ENCODE peak calls at places on chromosomes 3 and 15, in six cellular contexts. X is A549, F is K562, R is GM12878, Z is NB4, Q is endothelial cell of umbilical vein. P is an unnamed sample.

GRCh38 chr15:69608661-69609060 is 156.0 kb downstream of the RPLP1 start:
- DNase-seq in X (no peak), F (no peak), R (no peak), Z (no peak), Q (no peak), P (no peak)

GRCh38 chr15:93102211-93102610 is 13.2 kb upstream of the RGMA start:
- DNase-seq in X (no peak), F (no peak), R (no peak), Z (peak; percentile 57), Q (no peak), P (no peak)

GRCh38 chr15:81809543-81809942 is 236.3 kb downstream of the MEX3B start:
- DNase-seq in X (peak; percentile 59), F (peak; percentile 26), R (no peak), Z (peak; percentile 70), Q (peak; percentile 15), P (peak; percentile 21)

GRCh38 chr3:169657351-169658124 is 6.0 kb downstream of the MECOM start:
- DNase-seq in X (no peak), F (no peak), R (no peak), Z (no peak), Q (peak; percentile 74), P (peak; percentile 5)

GRCh38 chr3:99084825-99085224 is 183.3 kb upstream of the DCBLD2 start:
- DNase-seq in X (no peak), F (no peak), R (no peak), Z (no peak), Q (no peak), P (no peak)

GRCh38 chr3:196055683-196056270 is 26.1 kb downstream of the TFRC start:
- DNase-seq in X (peak; percentile 8), F (no peak), R (no peak), Z (peak; percentile 96), Q (no peak), P (peak; percentile 89)

GRCh38 chr3:195909294-195909644 is 918 bp upstream of the TNK2 start:
- DNase-seq in X (no peak), F (no peak), R (no peak), Z (peak; percentile 78), Q (peak; percentile 28), P (no peak)

GRCh38 chr15:100687532-100688215 is 85.3 kb downstream of the ASB7 start:
- DNase-seq in X (no peak), F (no peak), R (no peak), Z (no peak), Q (no peak), P (no peak)

GRCh38 chr3:57949344-57949743 is 58.9 kb upstream of the FLNB start:
- DNase-seq in X (no peak), F (no peak), R (no peak), Z (no peak), Q (no peak), P (no peak)

GRCh38 chr3:58388550-58389061 is 45.0 kb downstream of the PDHB start:
- DNase-seq in X (no peak), F (no peak), R (no peak), Z (no peak), Q (peak; percentile 58), P (peak; percentile 16)

GRCh38 chr3:153073636-153074035 is 88.4 kb upstream of the RAP2B start:
- DNase-seq in X (no peak), F (no peak), R (no peak), Z (no peak), Q (no peak), P (no peak)

GRCh38 chr15:73936181-73936580 is 9.9 kb downstream of the LOXL1 start:
- DNase-seq in X (no peak), F (no peak), R (no peak), Z (peak; percentile 21), Q (no peak), P (no peak)

DNA sequence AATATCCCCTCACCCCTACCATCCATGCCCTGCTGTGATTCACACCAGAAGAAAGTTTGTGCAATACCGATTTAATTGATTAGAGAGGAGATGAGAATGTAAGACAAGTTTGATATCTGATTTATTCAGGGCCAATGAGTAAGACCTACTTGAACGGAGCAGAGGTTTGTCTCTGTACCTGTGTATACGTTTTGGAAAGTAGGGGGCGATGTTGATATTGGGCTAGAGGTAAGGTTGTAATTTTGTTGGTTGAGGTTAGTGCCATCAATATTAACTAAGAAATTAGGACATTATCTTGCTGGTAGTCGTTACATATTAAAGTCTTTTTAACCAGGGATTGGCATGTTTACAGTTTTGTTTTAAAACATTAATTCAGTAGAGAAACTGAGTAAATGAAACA is 20.5 kb downstream of the EAF2 start:
- DNase-seq in X (peak; percentile 34), F (no peak), R (no peak), Z (peak; percentile 51), Q (peak; percentile 8), P (peak; percentile 15)
- TF ChIP-seq MYC in X (no peak), F (no peak), R (no peak), Z (no peak), Q (no peak), P (no peak)

DNA sequence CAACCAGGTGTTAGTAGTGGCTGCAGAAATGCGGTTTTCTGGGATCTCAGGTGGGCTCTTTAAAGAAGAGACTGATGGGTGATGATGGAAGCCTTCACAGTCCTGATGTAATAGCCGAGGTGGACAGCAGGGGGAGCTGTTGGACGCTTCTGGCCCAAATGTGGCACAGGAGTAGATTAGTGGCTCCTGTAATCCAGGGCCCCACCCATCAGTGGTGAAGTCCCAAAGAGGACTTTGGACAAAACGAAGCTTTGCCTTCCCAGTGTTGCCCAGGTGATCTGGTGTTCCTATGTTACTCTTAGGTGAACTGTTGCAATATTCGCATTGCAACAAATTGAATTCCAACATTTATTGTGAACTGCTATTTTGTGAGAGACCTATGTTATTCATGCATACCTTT is 31.8 kb upstream of the MYZAP start:
- DNase-seq in X (peak; percentile 69), F (peak; percentile 73), R (no peak), Z (peak; percentile 58), Q (peak; percentile 68), P (peak; percentile 88)
- TF ChIP-seq MYC in X (no peak), F (no peak), R (no peak), Z (no peak), Q (no peak), P (no peak)

GRCh38 chr15:76201536-76202255 is 109.6 kb downstream of the ETFA start:
- DNase-seq in X (no peak), F (no peak), R (no peak), Z (no peak), Q (no peak), P (no peak)

GRCh38 chr15:76198456-76199105 is 112.7 kb downstream of the ETFA start:
- DNase-seq in X (no peak), F (no peak), R (no peak), Z (no peak), Q (no peak), P (no peak)

GRCh38 chr15:76199106-76200082 is 111.9 kb downstream of the ETFA start:
- DNase-seq in X (no peak), F (peak; percentile 34), R (no peak), Z (no peak), Q (no peak), P (no peak)

GRCh38 chr15:76200083-76200465 is 111.2 kb downstream of the ETFA start:
- DNase-seq in X (no peak), F (no peak), R (no peak), Z (no peak), Q (no peak), P (no peak)

DNA sequence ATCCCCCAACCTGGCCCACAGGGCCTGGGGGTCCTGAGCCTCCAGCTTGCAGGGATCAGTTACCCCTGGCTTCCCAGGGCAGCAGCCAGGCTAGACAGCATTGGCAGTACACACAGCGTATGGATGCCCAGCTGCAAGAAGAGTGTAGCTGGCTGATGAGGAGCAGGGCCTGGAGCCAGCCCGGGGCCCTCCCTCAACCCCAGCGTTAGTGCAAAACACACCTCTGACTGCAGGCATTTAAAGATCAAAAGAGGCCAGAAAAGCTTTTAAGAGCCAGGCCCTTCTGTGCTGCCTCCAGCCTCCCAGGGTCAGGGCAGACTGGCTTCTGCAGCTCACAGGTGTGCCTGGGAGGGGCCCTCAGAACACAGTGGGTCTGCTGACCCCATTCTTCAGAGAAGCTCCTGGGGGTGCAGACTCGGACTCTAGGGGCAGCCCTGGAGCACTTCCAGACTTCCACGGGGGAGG is 110.6 kb downstream of the ETFA start:
- DNase-seq in X (no peak), F (no peak), R (no peak), Z (no peak), Q (no peak), P (no peak)
- TF ChIP-seq MYC in X (no peak), F (no peak), R (no peak), Z (no peak), Q (no peak), P (no peak)

GRCh38 chr3:111848246-111848645 is 10.8 kb upstream of the PHLDB2 start:
- DNase-seq in X (no peak), F (no peak), R (no peak), Z (no peak), Q (no peak), P (no peak)

GRCh38 chr3:111848778-111849177 is 10.3 kb upstream of the PHLDB2 start:
- DNase-seq in X (no peak), F (no peak), R (no peak), Z (no peak), Q (no peak), P (no peak)

GRCh38 chr3:111850481-111850880 is 8.6 kb upstream of the PHLDB2 start:
- DNase-seq in X (peak; percentile 25), F (no peak), R (no peak), Z (no peak), Q (peak; percentile 69), P (no peak)

GRCh38 chr3:111845996-111846395 is 13.1 kb upstream of the PHLDB2 start:
- DNase-seq in X (no peak), F (no peak), R (no peak), Z (no peak), Q (peak; percentile 30), P (no peak)

GRCh38 chr3:111846717-111847116 is 12.3 kb upstream of the PHLDB2 start:
- DNase-seq in X (peak; percentile 54), F (no peak), R (no peak), Z (no peak), Q (peak; percentile 83), P (no peak)
- TF ChIP-seq MYC in X (no peak), F (no peak), R (no peak), Z (no peak), Q (no peak), P (no peak)

DNA sequence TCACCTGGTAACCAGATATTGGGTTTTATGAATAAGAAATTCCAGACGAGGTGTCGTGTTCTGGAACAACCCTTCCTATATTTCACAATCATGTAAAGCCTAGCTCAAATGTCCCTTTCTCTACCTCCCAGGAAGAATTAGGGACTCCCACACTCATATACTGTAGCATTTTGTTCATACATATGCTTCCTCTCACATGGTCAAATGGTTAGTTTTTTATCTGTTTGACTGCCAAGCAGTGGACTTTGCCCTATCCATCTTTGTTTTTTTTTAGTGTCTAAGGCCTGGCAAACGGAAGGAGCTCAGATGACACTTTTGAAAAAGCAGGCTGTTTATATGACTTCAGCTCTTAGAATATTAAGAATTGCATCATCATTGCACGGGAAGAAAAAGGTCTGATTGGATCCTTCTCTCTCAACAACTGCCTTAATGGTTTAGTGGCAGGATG is 326.7 kb upstream of the TBL1XR1 start:
- DNase-seq in X (peak; percentile 54), F (no peak), R (no peak), Z (no peak), Q (no peak), P (peak; percentile 88)
- TF ChIP-seq MYC in X (no peak), F (no peak), R (no peak), Z (no peak), Q (no peak), P (no peak)

DNA sequence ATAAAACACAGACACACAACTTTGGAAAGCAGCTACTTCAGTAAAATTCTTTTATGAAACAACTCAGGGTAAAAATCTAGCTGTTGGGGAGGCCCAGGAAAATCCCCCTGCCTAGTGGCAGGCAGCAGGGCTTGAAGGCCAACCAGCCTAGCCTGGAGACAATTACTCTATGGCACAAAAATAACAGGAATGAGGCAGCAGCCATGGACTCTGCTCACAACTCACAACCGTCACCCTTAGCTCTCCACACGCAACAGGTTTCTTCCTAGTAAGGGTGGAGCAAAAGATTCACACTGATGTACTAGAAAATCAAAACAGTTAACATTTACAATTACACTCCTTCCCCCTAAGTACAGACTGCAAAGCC is 538 bp upstream of the FBXL22 start:
- DNase-seq in X (no peak), F (no peak), R (no peak), Z (no peak), Q (no peak), P (peak; percentile 16)
- TF ChIP-seq MYC in X (no peak), F (no peak), R (no peak), Z (no peak), Q (no peak), P (no peak)

P was measured in HepG2.